ENCODE peak calls at places on chromosomes 4 and X, in four cellular contexts. J is psoas muscle, I is sigmoid colon, C is choroid plexus epithelial cell. T is an unnamed sample.

GRCh38 chr4:6263541-6264540 is 5.8 kb upstream of the WFS1 start:
- DNase-seq in J (no peak), C (peak), I (no peak), T (peak)

GRCh38 chr4:170775851-170776250 is 686.1 kb upstream of the AADAT start:
- DNase-seq in I (no peak), C (no peak), J (no peak), T (no peak)

GRCh38 chr4:1711906-1712215 is 258 bp downstream of the SLBP start:
- DNase-seq in C (peak), I (no peak), J (no peak), T (no peak)

GRCh38 chr4:74838746-74839370 is 44.5 kb upstream of the BTC start:
- DNase-seq in I (no peak), C (peak), J (no peak), T (peak)

GRCh38 chr4:111943796-111944203 is 201.5 kb upstream of the FAM241A start:
- DNase-seq in J (no peak), C (peak), I (no peak), T (peak)

GRCh38 chrX:152899874-152900719 is 2.2 kb downstream of the ZNF185 start:
- DNase-seq in I (no peak), C (no peak), J (no peak), T (no peak)

GRCh38 chr4:38856046-38856445 is 571 bp downstream of the TLR6 start:
- DNase-seq in I (no peak), J (no peak), C (no peak), T (no peak)

GRCh38 chrX:123962006-123962485 is 540 bp downstream of the STAG2 start:
- DNase-seq in C (no peak), J (no peak), I (no peak), T (peak)

GRCh38 chr4:39514888-39515401 is 12.3 kb downstream of the UGDH start:
- DNase-seq in I (no peak), C (peak), J (no peak), T (peak)

GRCh38 chr4:168744021-168744420 is 247.2 kb downstream of the PALLD start:
- DNase-seq in J (no peak), I (no peak), C (peak), T (peak)

GRCh38 chr4:116118216-116118615 is 967.2 kb downstream of the TRAM1L1 start:
- DNase-seq in C (peak), I (no peak), J (no peak), T (no peak)

GRCh38 chrX:127726227-127726626 is 326.0 kb downstream of the ACTRT1 start:
- DNase-seq in I (no peak), C (no peak), J (no peak), T (no peak)

GRCh38 chr4:139210486-139210885 is 33.5 kb upstream of the ELF2 start:
- DNase-seq in J (no peak), I (no peak), C (no peak), T (peak)

GRCh38 chr4:154417358-154417673 is 74.3 kb downstream of the DCHS2 start:
- DNase-seq in J (no peak), C (no peak), I (no peak), T (no peak)

GRCh38 chrX:1281511-1281910 is 12.9 kb downstream of the CSF2RA start:
- DNase-seq in C (no peak), I (no peak), J (no peak), T (peak)

GRCh38 chrX:1380672-1381233 is 11.2 kb downstream of the SLC25A6 start:
- DNase-seq in I (peak), J (no peak), C (no peak), T (no peak)

GRCh38 chr4:36280555-36280954 is 861 bp upstream of the DTHD1 start:
- DNase-seq in J (no peak), C (no peak), I (no peak), T (no peak)

GRCh38 chr4:48483006-48483776 is at the start of gene SLC10A4:
- DNase-seq in I (no peak), J (no peak), C (no peak), T (no peak)

GRCh38 chr4:120156115-120156718 is 89.6 kb upstream of the MAD2L1 start:
- DNase-seq in C (peak), I (no peak), J (no peak), T (peak)

GRCh38 chr4:100450449-100450848 is 67.4 kb downstream of the EMCN start:
- DNase-seq in J (no peak), I (no peak), C (no peak), T (no peak)

GRCh38 chr4:61500883-61501282 is 300.8 kb downstream of the ADGRL3 start:
- DNase-seq in C (peak), J (no peak), I (no peak), T (peak)

GRCh38 chrX:132025085-132025484 is 2.0 kb downstream of the STK26 start:
- DNase-seq in I (no peak), J (no peak), C (no peak), T (no peak)
- H3K4me3 ChIP-seq in I (no peak), J (no peak), C (no peak), T (no peak)

GRCh38 chr4:185344743-185345538 is 50.8 kb downstream of the LRP2BP start:
- DNase-seq in J (no peak), I (no peak), C (peak), T (peak)

GRCh38 chr4:185352202-185352601 is 43.5 kb downstream of the LRP2BP start:
- DNase-seq in J (no peak), C (no peak), I (no peak), T (no peak)

GRCh38 chr4:185351691-185352090 is 44.0 kb downstream of the LRP2BP start:
- DNase-seq in C (no peak), J (no peak), I (no peak), T (no peak)

GRCh38 chr4:185343726-185344581 is 51.8 kb downstream of the LRP2BP start:
- DNase-seq in I (peak), J (no peak), C (peak), T (peak)

GRCh38 chr4:185346975-185347601 is 48.6 kb downstream of the LRP2BP start:
- DNase-seq in J (no peak), I (no peak), C (peak), T (no peak)
- H3K4me3 ChIP-seq in J (no peak), I (no peak), C (no peak), T (no peak)

DNA sequence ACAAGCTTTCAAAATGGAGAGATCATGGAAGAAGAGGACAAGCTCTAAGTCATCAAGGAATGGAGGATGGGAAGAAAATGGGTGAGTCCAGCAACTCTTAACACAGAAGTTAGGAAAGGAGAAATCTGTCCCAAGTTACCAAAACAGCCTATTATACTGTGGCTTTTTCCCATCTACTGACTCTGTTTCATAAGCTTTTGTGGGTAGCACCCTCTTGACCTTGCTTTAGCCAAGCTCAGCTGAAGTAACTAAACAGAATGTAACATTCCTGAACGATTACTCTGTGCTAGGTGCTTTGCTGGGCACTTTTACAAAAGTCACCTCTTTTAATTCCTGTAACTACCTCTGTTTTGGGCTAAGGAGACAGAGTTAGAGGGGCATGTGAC is 54.8 kb downstream of the MAP7D2 start:
- DNase-seq in C (peak), J (no peak), I (no peak), T (peak)
- H3K4me3 ChIP-seq in C (no peak), J (no peak), I (no peak), T (no peak)

GRCh38 chr4:165874072-165874798 is 1.2 kb downstream of the TLL1 start:
- DNase-seq in C (no peak), J (no peak), I (no peak), T (peak)
- H3K4me3 ChIP-seq in C (peak), J (peak), I (peak), T (peak)

GRCh38 chr4:123443401-123444297 is 47.1 kb downstream of the SPRY1 start:
- DNase-seq in C (peak), J (no peak), I (no peak), T (no peak)
- H3K4me3 ChIP-seq in C (no peak), J (peak), I (no peak), T (no peak)

DNA sequence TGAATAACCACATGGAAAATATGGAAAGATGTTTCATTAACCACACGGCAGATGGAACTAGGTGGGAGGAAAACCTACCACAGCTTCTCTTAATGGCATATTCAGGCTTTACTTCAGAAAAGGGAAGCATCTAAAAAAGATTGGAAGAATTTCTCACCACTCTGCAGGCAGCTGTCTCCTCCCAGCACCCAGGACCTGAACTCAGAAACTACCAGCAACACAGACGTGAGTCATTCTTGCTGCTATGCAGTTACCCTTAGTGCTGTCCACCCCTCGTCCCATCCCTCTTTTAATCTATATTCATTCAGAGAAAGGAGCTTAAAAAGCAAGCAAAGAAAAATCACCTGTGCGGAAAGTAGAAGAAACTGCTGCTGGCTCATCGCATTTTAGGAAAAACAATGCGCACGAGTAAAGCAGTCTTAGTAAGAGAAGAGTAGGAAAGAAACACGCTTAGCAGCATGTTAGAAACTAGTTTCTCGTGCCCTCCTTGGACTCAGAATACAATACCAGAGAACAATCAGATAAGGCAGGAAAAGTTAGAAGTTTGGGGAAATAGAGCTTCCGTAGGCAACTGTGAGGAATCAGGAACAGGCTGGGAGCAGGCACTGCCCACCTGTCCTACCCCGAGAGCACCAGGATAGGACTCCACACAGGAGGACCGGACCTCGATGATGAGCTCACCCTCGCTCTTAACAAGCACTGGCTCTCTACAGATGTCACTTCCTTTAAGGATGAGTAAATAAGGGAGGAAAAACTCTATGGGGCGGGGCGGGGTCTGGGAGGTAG is 48.1 kb upstream of the ENPP6 start:
- DNase-seq in J (no peak), I (no peak), C (peak), T (no peak)
- H3K4me3 ChIP-seq in J (peak), I (no peak), C (no peak), T (no peak)

DNA sequence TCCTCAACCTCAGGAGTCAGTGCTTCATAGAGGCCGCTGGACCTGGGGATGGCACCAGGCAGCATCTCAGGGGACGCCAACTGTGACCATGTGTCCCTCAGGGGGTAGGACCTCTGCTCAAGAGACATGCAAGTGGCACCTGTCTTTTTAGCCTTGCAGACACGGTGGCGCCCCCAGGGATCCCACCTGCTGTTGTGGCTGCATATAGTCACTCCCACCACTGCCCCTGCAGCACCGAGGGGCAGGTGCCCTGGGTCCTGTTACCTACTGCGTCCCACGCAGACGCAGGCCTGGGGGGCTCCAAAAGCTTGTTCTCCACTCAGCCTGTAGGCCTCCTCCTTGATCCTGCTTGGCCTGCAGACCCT is 2.5 kb downstream of the MYL5 start:
- DNase-seq in C (no peak), J (peak), I (no peak), T (no peak)
- H3K4me3 ChIP-seq in C (no peak), J (no peak), I (no peak), T (no peak)

DNA sequence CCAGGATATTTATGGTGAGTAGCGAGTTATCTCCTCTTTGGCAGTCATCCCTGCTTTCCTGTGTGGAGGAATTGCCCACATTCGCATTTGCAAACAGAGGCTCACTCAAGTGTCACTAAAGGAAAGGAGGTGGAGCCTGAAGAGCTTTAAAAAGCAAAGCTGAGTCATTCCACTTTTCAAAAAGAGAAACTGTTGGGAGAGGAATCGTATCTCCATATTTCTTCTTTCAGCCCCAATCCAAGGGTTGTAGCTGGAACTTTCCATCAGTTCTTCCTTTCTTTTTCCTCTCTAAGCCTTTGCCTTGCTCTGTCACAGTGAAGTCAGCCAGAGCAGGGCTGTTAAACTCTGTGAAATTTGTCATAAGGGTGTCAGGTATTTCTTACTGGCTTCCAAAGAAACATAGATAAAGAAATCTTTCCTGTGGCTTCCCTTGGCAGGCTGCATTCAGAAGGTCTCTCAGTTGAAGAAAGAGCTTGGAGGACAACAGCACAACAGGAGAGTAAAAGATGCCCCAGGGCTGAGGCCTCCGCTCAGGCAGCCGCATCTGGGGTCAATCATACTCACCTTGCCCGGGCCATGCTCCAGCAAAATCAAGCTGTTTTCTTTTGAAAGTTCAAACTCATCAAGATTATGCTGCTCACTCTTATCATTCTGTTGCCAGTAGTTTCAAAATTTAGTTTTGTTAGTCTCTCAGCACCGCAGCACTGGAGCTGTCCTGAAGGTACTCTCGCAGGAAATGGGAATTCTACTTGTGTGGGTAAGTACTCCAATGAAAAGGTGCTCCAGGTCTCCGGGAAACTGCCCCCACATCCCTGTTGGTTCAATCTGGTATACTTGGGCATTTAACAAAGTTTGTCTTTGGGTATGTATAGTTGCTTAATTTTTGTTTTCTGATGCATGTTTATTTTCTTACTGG is at the start of gene EGF:
- DNase-seq in J (peak), C (peak), I (no peak), T (peak)
- H3K4me3 ChIP-seq in J (peak), C (no peak), I (peak), T (no peak)

GRCh38 chrX:156004740-156005139 is 7.2 kb downstream of the IL9R start:
- DNase-seq in I (no peak), C (no peak), J (no peak), T (no peak)

GRCh38 chrX:156003486-156004185 is 6.1 kb downstream of the IL9R start:
- DNase-seq in C (no peak), J (no peak), I (no peak), T (no peak)

GRCh38 chrX:156005144-156005543 is 7.6 kb downstream of the IL9R start:
- DNase-seq in C (no peak), I (no peak), J (no peak), T (no peak)

GRCh38 chrX:156004256-156004655 is 6.8 kb downstream of the IL9R start:
- DNase-seq in C (no peak), J (no peak), I (no peak), T (no peak)

DNA sequence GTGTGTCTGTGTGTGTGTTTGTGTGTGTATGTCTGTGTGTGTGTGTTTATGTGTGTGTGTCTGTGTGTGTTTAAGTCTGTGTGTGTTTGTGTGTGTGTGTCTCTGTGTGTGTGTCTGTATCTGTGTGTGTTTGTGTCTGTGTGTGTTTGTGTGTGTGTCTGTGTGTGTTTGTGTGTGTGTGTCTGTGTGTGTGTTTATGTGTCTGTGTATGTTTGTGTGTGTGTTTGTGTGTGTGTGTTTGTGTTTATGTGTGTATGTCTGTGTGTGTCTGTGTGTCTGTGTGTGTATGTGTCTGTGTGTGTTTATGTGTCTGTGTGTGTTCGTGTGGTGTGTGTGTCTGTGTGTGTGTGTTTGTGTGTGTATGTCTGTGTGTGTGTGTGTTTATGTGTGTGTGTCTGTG is 11.4 kb downstream of the IL9R start:
- DNase-seq in C (peak), I (no peak), J (no peak), T (no peak)
- H3K4me3 ChIP-seq in C (no peak), I (no peak), J (no peak), T (no peak)

GRCh38 chr4:15906024-15906443 is 32.5 kb downstream of the FGFBP1 start:
- DNase-seq in J (no peak), I (no peak), C (no peak), T (no peak)
- H3K4me3 ChIP-seq in J (no peak), I (no peak), C (no peak), T (no peak)

T was measured in fibroblast of villous mesenchyme.